ENCODE peak calls at places on chromosomes 7 and 10, in ten cellular contexts. K, M, V, O, R, Y, G, J, X and E are unnamed samples.

GRCh38 chr7:22980422-22980821 is 33.5 kb downstream of the HYCC1 start:
- DNase-seq in R (peak; percentile 62), X (peak; percentile 82), M (no peak), G (no peak), O (no peak), K (peak; percentile 87), V (no peak), Y (peak; percentile 75), J (no peak), E (peak; percentile 89)

GRCh38 chr10:480928-481551 is 208.4 kb downstream of the DIP2C start:
- DNase-seq in R (no peak), K (peak; percentile 27), G (no peak), M (peak; percentile 53), V (peak; percentile 51), Y (peak; percentile 83), J (no peak), X (no peak), O (no peak), E (peak; percentile 35)

GRCh38 chr7:22578048-22578770 is 78.2 kb upstream of the STEAP1B start:
- DNase-seq in Y (peak; percentile 76), O (no peak), K (peak; percentile 91), V (no peak), J (no peak), R (peak; percentile 76), X (peak; percentile 78), G (no peak), M (no peak), E (peak; percentile 85)

GRCh38 chr10:90591629-90592028 is 266.2 kb downstream of the HTR7 start:
- DNase-seq in O (no peak), Y (no peak), V (no peak), X (no peak), G (no peak), J (no peak), M (no peak), K (no peak), R (no peak), E (no peak)

GRCh38 chr7:116330961-116331360 is 120.6 kb downstream of the TES start:
- DNase-seq in X (peak; percentile 85), V (no peak), M (no peak), G (no peak), J (no peak), Y (no peak), K (no peak), R (no peak), O (no peak), E (peak; percentile 95)

GRCh38 chr10:72981882-72982529 is 27.4 kb upstream of the PLA2G12B start:
- DNase-seq in V (no peak), J (no peak), K (peak; percentile 18), R (no peak), O (no peak), M (no peak), X (no peak), Y (peak; percentile 18), G (no peak), E (no peak)

GRCh38 chr7:132653364-132653930 is 77.2 kb upstream of the PLXNA4 start:
- DNase-seq in G (peak; percentile 27), X (no peak), Y (no peak), R (no peak), K (no peak), J (no peak), O (no peak), V (no peak), M (no peak), E (no peak)

GRCh38 chr7:132906193-132906829 is 175.6 kb downstream of the CHCHD3 start:
- DNase-seq in M (no peak), K (no peak), G (peak; percentile 33), X (no peak), J (no peak), Y (no peak), O (no peak), V (no peak), R (no peak), E (no peak)

GRCh38 chr7:153835104-153835503 is 217.1 kb upstream of the DPP6 start:
- DNase-seq in M (no peak), O (no peak), X (no peak), R (peak; percentile 28), K (no peak), V (no peak), Y (no peak), G (no peak), J (no peak), E (no peak)
- TF ChIP-seq CTCF in M (no peak), O (no peak), X (no peak), R (peak; percentile 30), K (no peak), V (no peak), Y (no peak), G (no peak), J (no peak), E (no peak)

DNA sequence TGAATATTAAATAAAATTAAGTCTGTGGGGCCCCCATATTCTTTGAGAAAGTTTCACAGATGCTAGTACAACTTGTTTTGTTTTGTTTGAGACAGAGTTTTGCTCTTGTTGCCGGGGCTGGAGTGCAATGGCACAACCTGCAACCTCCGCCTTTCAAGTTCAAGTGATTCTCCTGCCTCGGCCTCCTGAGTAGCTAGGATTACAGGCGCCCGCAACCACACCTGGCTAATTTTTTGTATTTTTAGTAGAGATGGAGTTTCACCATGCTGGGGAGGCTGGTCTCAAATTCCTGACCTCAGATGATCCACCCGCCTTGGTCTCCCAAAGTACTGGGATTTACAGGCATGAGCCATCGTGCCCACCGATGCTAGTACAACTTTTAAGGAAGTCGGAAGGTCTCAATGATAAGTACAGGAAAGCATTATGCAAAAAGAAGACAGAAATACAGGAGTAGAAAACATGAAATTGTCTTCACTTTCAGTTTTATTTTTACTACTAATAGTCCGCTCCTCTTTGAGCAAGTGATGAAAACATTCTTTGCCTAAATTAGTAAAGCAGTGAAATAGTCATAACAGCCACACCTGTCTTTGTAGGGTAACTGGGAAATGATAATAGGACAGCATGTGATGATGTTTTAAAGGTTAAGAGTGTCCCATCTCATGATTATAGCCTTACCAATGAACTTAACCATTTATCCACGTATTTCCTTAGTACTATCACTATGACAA is 147.5 kb downstream of the SEMA3D start:
- DNase-seq in J (no peak), R (no peak), G (peak; percentile 12), K (no peak), X (no peak), Y (no peak), O (no peak), V (no peak), M (no peak), E (no peak)
- TF ChIP-seq CTCF in J (no peak), R (no peak), G (no peak), K (no peak), X (no peak), Y (no peak), O (no peak), V (no peak), M (no peak), E (no peak)

DNA sequence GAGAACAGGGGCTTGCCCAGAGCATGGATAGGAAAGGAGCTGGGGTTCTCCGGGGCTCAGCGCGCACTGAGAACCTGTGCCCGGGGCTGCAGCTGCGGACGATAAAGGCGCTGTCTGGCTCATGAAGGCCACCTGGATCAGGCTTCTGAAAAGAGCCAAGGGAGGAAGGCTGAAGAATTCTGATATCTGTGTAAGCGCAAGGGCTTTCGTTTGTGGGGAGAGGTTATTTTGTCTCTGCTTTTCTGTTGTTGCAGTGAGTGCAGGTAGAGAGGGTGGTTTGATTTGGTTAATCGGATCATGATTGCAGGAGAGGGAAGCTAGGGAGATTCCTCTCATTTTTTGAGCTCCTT is 250.5 kb downstream of the NSUN6 start:
- DNase-seq in M (no peak), K (no peak), R (no peak), J (no peak), O (no peak), Y (no peak), X (no peak), V (no peak), G (no peak), E (no peak)
- TF ChIP-seq CTCF in M (no peak), K (no peak), R (no peak), J (no peak), O (no peak), Y (no peak), X (no peak), V (no peak), G (no peak), E (no peak)

GRCh38 chr10:51366044-51366443 is 291.8 kb downstream of the PRKG1 start:
- DNase-seq in M (peak; percentile 68), O (no peak), G (no peak), V (no peak), J (no peak), K (no peak), Y (no peak), X (no peak), R (no peak), E (no peak)

GRCh38 chr10:51367120-51367519 is 292.8 kb downstream of the PRKG1 start:
- DNase-seq in O (no peak), J (no peak), Y (peak; percentile 37), M (no peak), V (no peak), X (no peak), G (no peak), K (no peak), R (no peak), E (no peak)

GRCh38 chr10:51371725-51372124 is 297.4 kb downstream of the PRKG1 start:
- DNase-seq in M (no peak), V (no peak), O (no peak), K (no peak), J (no peak), X (no peak), Y (no peak), R (no peak), G (no peak), E (no peak)

GRCh38 chr10:51369903-51370302 is 295.6 kb downstream of the PRKG1 start:
- DNase-seq in X (peak; percentile 37), V (no peak), M (no peak), G (no peak), Y (peak; percentile 60), J (no peak), O (no peak), K (peak; percentile 78), R (peak; percentile 97), E (peak; percentile 85)

GRCh38 chr10:51368943-51369342 is 294.7 kb downstream of the PRKG1 start:
- DNase-seq in J (no peak), O (no peak), Y (no peak), G (no peak), M (no peak), X (no peak), V (no peak), R (peak; percentile 28), K (no peak), E (no peak)
- TF ChIP-seq CTCF in J (peak; percentile 8), O (no peak), Y (no peak), G (no peak), M (no peak), X (peak; percentile 15), V (no peak), R (peak; percentile 90), K (no peak), E (peak; percentile 8)

GRCh38 chr10:13956826-13957225 is 370.1 kb downstream of the PRPF18 start:
- DNase-seq in X (peak; percentile 72), Y (peak; percentile 95), J (no peak), K (peak; percentile 92), R (no peak), V (peak; percentile 31), O (peak; percentile 78), M (peak; percentile 91), G (no peak), E (peak; percentile 83)
- TF ChIP-seq CTCF in X (peak; percentile 49), Y (peak; percentile 89), J (no peak), K (peak; percentile 74), R (no peak), V (no peak), O (peak; percentile 13), M (peak; percentile 56), G (no peak), E (peak; percentile 52)

GRCh38 chr10:4767033-4767814 is 58.8 kb upstream of the AKR1E2 start:
- DNase-seq in O (no peak), X (peak; percentile 84), K (peak; percentile 81), V (no peak), G (no peak), Y (peak; percentile 76), M (no peak), J (no peak), R (peak; percentile 52), E (peak; percentile 83)
- TF ChIP-seq CTCF in O (peak; percentile 87), X (peak; percentile 72), K (peak; percentile 64), V (peak; percentile 33), G (no peak), Y (peak; percentile 77), M (peak; percentile 73), J (peak; percentile 84), R (peak; percentile 69), E (peak; percentile 78)